ENCODE peak calls at places on chromosomes 2 and 18, in eight cellular contexts. One of them, this sample, is unnamed.

GRCh38 chr2:221104391-221104811 is 467.7 kb downstream of the EPHA4 start:
- DNase-seq in HepG2: no peak
- DNase-seq in spleen: peak; percentile 83
- DNase-seq in GM12878: no peak
- DNase-seq in K562: no peak
- DNase-seq in Panc1: no peak
- DNase-seq in HCT116: no peak
- DNase-seq in GM12891: no peak
- DNase-seq in this sample: peak; percentile 69

GRCh38 chr2:2324119-2324518 is 7.0 kb downstream of the MYT1L start:
- DNase-seq in K562: no peak
- DNase-seq in Panc1: no peak
- DNase-seq in spleen: no peak
- DNase-seq in GM12878: no peak
- DNase-seq in HepG2: no peak
- DNase-seq in HCT116: no peak
- DNase-seq in GM12891: no peak
- DNase-seq in this sample: no peak

GRCh38 chr2:15092691-15093090 is 460.2 kb downstream of the LRATD1 start:
- DNase-seq in K562: no peak
- DNase-seq in Panc1: no peak
- DNase-seq in HepG2: no peak
- DNase-seq in spleen: no peak
- DNase-seq in GM12891: no peak
- DNase-seq in HCT116: no peak
- DNase-seq in GM12878: no peak
- DNase-seq in this sample: no peak

GRCh38 chr18:61589053-61589723 is 256.0 kb downstream of the CDH20 start:
- DNase-seq in K562: no peak
- DNase-seq in Panc1: no peak
- DNase-seq in HepG2: no peak
- DNase-seq in GM12891: no peak
- DNase-seq in GM12878: no peak
- DNase-seq in spleen: no peak
- DNase-seq in HCT116: no peak
- DNase-seq in this sample: no peak

GRCh38 chr2:20241973-20242726 is 17.2 kb upstream of the SDC1 start:
- DNase-seq in spleen: no peak
- DNase-seq in GM12878: no peak
- DNase-seq in HepG2: no peak
- DNase-seq in HCT116: no peak
- DNase-seq in Panc1: no peak
- DNase-seq in GM12891: no peak
- DNase-seq in K562: peak; percentile 93
- DNase-seq in this sample: no peak

GRCh38 chr2:187232749-187233148 is 215.3 kb downstream of the CALCRL start:
- DNase-seq in GM12878: no peak
- DNase-seq in K562: no peak
- DNase-seq in GM12891: no peak
- DNase-seq in Panc1: no peak
- DNase-seq in HepG2: no peak
- DNase-seq in spleen: peak; percentile 23
- DNase-seq in HCT116: no peak
- DNase-seq in this sample: peak; percentile 25

GRCh38 chr2:45836740-45837139 is 185.3 kb downstream of the PRKCE start:
- DNase-seq in K562: no peak
- DNase-seq in Panc1: no peak
- DNase-seq in HCT116: no peak
- DNase-seq in GM12891: no peak
- DNase-seq in spleen: no peak
- DNase-seq in HepG2: no peak
- DNase-seq in GM12878: no peak
- DNase-seq in this sample: no peak

GRCh38 chr2:225233234-225233633 is 166.3 kb upstream of the NYAP2 start:
- DNase-seq in GM12878: no peak
- DNase-seq in K562: peak; percentile 3
- DNase-seq in GM12891: no peak
- DNase-seq in HepG2: no peak
- DNase-seq in spleen: no peak
- DNase-seq in Panc1: no peak
- DNase-seq in HCT116: no peak
- DNase-seq in this sample: no peak

GRCh38 chr18:55083461-55083860 is 124.2 kb upstream of the CCDC68 start:
- DNase-seq in HCT116: no peak
- DNase-seq in GM12891: no peak
- DNase-seq in spleen: no peak
- DNase-seq in GM12878: no peak
- DNase-seq in Panc1: no peak
- DNase-seq in K562: no peak
- DNase-seq in HepG2: no peak
- DNase-seq in this sample: no peak

GRCh38 chr18:76972838-76973237 is 150.5 kb downstream of the ZNF236 start:
- DNase-seq in HCT116: no peak
- DNase-seq in GM12878: no peak
- DNase-seq in spleen: no peak
- DNase-seq in K562: no peak
- DNase-seq in HepG2: no peak
- DNase-seq in GM12891: no peak
- DNase-seq in Panc1: no peak
- DNase-seq in this sample: peak; percentile 39

GRCh38 chr2:15776629-15776919 is 163.8 kb upstream of the MYCN start:
- DNase-seq in spleen: no peak
- DNase-seq in HepG2: peak; percentile 94
- DNase-seq in HCT116: no peak
- DNase-seq in Panc1: no peak
- DNase-seq in GM12878: no peak
- DNase-seq in K562: no peak
- DNase-seq in GM12891: no peak
- DNase-seq in this sample: no peak

GRCh38 chr2:3489449-3490115 is 29.7 kb downstream of the ADI1 start:
- DNase-seq in Panc1: no peak
- DNase-seq in HepG2: no peak
- DNase-seq in K562: no peak
- DNase-seq in spleen: no peak
- DNase-seq in GM12891: no peak
- DNase-seq in GM12878: no peak
- DNase-seq in HCT116: no peak
- DNase-seq in this sample: no peak

GRCh38 chr2:113895301-113895700 is 5.4 kb downstream of the ACTR3 start:
- DNase-seq in spleen: no peak
- DNase-seq in HepG2: no peak
- DNase-seq in GM12878: no peak
- DNase-seq in K562: no peak
- DNase-seq in Panc1: no peak
- DNase-seq in HCT116: no peak
- DNase-seq in GM12891: no peak
- DNase-seq in this sample: no peak

GRCh38 chr2:113896791-113897190 is 6.9 kb downstream of the ACTR3 start:
- DNase-seq in K562: no peak
- DNase-seq in spleen: no peak
- DNase-seq in HepG2: no peak
- DNase-seq in GM12891: no peak
- DNase-seq in GM12878: no peak
- DNase-seq in HCT116: no peak
- DNase-seq in Panc1: no peak
- DNase-seq in this sample: peak; percentile 36

GRCh38 chr2:113892004-113892740 is 2.3 kb downstream of the ACTR3 start:
- DNase-seq in K562: no peak
- DNase-seq in HCT116: no peak
- DNase-seq in Panc1: no peak
- DNase-seq in GM12891: no peak
- DNase-seq in GM12878: no peak
- DNase-seq in HepG2: no peak
- DNase-seq in spleen: no peak
- DNase-seq in this sample: no peak

GRCh38 chr2:113895819-113896563 is 6.1 kb downstream of the ACTR3 start:
- DNase-seq in Panc1: no peak
- DNase-seq in HepG2: no peak
- DNase-seq in spleen: no peak
- DNase-seq in HCT116: no peak
- DNase-seq in GM12891: no peak
- DNase-seq in K562: peak; percentile 43
- DNase-seq in GM12878: no peak
- DNase-seq in this sample: no peak

GRCh38 chr2:113894156-113894743 is 4.4 kb downstream of the ACTR3 start:
- DNase-seq in spleen: no peak
- DNase-seq in GM12878: no peak
- DNase-seq in HepG2: peak; percentile 81
- DNase-seq in HCT116: peak; percentile 29
- DNase-seq in Panc1: no peak
- DNase-seq in GM12891: no peak
- DNase-seq in K562: peak; percentile 20
- DNase-seq in this sample: peak; percentile 48
- TF ChIP-seq POLR2AphosphoS5 in spleen: no peak
- TF ChIP-seq POLR2AphosphoS5 in GM12878: no peak
- TF ChIP-seq POLR2AphosphoS5 in HepG2: no peak
- TF ChIP-seq POLR2AphosphoS5 in HCT116: no peak
- TF ChIP-seq POLR2AphosphoS5 in Panc1: no peak
- TF ChIP-seq POLR2AphosphoS5 in GM12891: no peak
- TF ChIP-seq POLR2AphosphoS5 in K562: no peak
- TF ChIP-seq POLR2AphosphoS5 in this sample: no peak

GRCh38 chr2:147449323-147450080 is 395.3 kb upstream of the ACVR2A start:
- DNase-seq in spleen: no peak
- DNase-seq in HCT116: no peak
- DNase-seq in Panc1: no peak
- DNase-seq in GM12878: no peak
- DNase-seq in HepG2: no peak
- DNase-seq in K562: no peak
- DNase-seq in GM12891: no peak
- DNase-seq in this sample: no peak

GRCh38 chr2:147456729-147457128 is 388.1 kb upstream of the ACVR2A start:
- DNase-seq in Panc1: no peak
- DNase-seq in HCT116: no peak
- DNase-seq in GM12878: no peak
- DNase-seq in HepG2: no peak
- DNase-seq in spleen: no peak
- DNase-seq in GM12891: no peak
- DNase-seq in K562: no peak
- DNase-seq in this sample: no peak

GRCh38 chr2:147450661-147451060 is 394.2 kb upstream of the ACVR2A start:
- DNase-seq in GM12878: no peak
- DNase-seq in spleen: no peak
- DNase-seq in Panc1: no peak
- DNase-seq in GM12891: no peak
- DNase-seq in K562: no peak
- DNase-seq in HepG2: no peak
- DNase-seq in HCT116: no peak
- DNase-seq in this sample: no peak

GRCh38 chr2:147451131-147451530 is 393.7 kb upstream of the ACVR2A start:
- DNase-seq in GM12891: no peak
- DNase-seq in GM12878: no peak
- DNase-seq in Panc1: no peak
- DNase-seq in HepG2: no peak
- DNase-seq in spleen: no peak
- DNase-seq in HCT116: no peak
- DNase-seq in K562: no peak
- DNase-seq in this sample: no peak

DNA sequence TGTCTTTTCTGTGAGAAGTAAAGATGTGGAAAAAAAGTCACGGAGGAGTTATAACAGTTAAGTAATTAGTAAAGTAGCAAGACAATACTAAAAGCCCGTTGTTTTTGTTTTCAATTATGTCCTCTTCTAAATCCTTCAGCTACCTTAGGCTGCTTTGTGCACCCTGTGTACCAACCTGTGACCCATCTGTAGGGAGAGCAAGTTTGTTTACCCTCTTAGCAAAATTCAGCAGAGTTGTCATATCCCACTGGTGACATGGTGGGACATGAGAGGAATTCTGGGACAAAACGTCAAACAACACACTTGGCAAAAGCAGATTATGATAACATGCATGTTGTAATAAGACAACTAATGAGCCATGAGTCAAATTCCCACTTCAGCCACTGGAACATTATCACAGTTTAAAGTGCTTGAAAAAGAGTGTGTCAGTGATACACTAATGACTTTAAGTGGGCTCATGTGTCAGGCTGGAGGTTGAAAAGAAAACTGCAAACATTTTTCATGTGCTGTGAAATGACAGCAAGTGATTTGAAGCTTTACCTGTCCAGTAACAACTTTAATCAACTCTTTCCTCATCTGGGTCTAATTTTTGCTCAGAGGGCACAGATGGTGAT is 392.8 kb upstream of the ACVR2A start:
- DNase-seq in spleen: no peak
- DNase-seq in K562: no peak
- DNase-seq in HCT116: no peak
- DNase-seq in GM12891: no peak
- DNase-seq in HepG2: no peak
- DNase-seq in Panc1: no peak
- DNase-seq in GM12878: no peak
- DNase-seq in this sample: no peak
- TF ChIP-seq POLR2AphosphoS5 in spleen: no peak
- TF ChIP-seq POLR2AphosphoS5 in K562: no peak
- TF ChIP-seq POLR2AphosphoS5 in HCT116: no peak
- TF ChIP-seq POLR2AphosphoS5 in GM12891: no peak
- TF ChIP-seq POLR2AphosphoS5 in HepG2: no peak
- TF ChIP-seq POLR2AphosphoS5 in Panc1: no peak
- TF ChIP-seq POLR2AphosphoS5 in GM12878: no peak
- TF ChIP-seq POLR2AphosphoS5 in this sample: no peak

DNA sequence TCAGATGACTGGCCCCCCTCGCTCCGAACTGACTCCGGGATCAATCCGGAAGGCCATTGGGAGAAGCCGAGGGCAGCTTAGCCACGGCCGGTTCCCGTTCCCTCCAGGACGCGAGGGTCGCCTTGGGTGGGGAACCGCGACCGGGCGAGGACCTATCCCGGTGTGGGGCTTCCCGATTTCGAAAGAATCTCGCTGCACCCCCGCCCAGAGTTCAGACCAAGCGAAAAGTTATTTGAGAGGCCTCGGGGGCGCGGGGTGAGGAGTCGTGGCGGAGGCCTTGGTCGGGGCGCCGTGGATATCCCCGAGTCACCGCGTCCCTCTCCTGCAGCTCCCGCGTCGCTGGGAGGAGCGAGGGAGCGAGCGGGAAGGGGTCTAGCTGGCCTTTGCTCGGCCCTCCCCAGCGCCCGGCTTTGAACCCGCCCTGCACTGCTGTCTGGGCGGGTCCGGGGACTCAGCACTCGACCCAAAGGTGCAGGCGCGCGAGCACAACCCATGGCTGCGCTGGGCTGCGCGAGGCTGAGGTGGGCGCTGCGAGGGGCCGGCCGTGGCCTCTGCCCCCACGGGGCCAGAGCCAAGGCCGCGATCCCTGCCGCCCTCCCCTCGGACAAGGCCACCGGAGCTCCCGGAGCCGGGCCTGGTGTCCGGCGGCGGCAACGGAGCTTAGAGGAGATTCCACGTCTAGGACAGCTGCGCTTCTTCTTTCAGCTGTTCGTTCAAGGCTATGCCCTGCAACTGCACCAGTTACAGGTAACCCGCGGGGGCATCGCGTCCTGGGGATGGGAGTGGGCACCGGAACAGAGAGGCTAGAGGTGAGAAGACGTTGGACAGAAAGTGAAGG is at the start of gene CYP27A1:
- DNase-seq in spleen: peak; percentile 75
- DNase-seq in GM12878: no peak
- DNase-seq in HCT116: no peak
- DNase-seq in GM12891: peak; percentile 43
- DNase-seq in Panc1: no peak
- DNase-seq in K562: no peak
- DNase-seq in HepG2: peak; percentile 83
- DNase-seq in this sample: peak; percentile 43
- TF ChIP-seq POLR2AphosphoS5 in spleen: peak; percentile 4
- TF ChIP-seq POLR2AphosphoS5 in GM12878: no peak
- TF ChIP-seq POLR2AphosphoS5 in HCT116: no peak
- TF ChIP-seq POLR2AphosphoS5 in GM12891: no peak
- TF ChIP-seq POLR2AphosphoS5 in Panc1: no peak
- TF ChIP-seq POLR2AphosphoS5 in K562: no peak
- TF ChIP-seq POLR2AphosphoS5 in HepG2: peak; percentile 87
- TF ChIP-seq POLR2AphosphoS5 in this sample: no peak

GRCh38 chr18:26510337-26510736 is 38.0 kb downstream of the KCTD1 start:
- DNase-seq in spleen: no peak
- DNase-seq in HepG2: no peak
- DNase-seq in GM12878: no peak
- DNase-seq in K562: no peak
- DNase-seq in HCT116: no peak
- DNase-seq in Panc1: no peak
- DNase-seq in GM12891: no peak
- DNase-seq in this sample: no peak
- TF ChIP-seq POLR2AphosphoS5 in spleen: no peak
- TF ChIP-seq POLR2AphosphoS5 in HepG2: no peak
- TF ChIP-seq POLR2AphosphoS5 in GM12878: no peak
- TF ChIP-seq POLR2AphosphoS5 in K562: no peak
- TF ChIP-seq POLR2AphosphoS5 in HCT116: no peak
- TF ChIP-seq POLR2AphosphoS5 in Panc1: no peak
- TF ChIP-seq POLR2AphosphoS5 in GM12891: no peak
- TF ChIP-seq POLR2AphosphoS5 in this sample: no peak

This sample was measured in endothelial cell of umbilical vein.